ENCODE peak calls at places on chromosome 11, in five cellular contexts. E is T-helper 2 cell, R is NCI-H146, M is psoas muscle, C is dorsolateral prefrontal cortex. F is an unnamed sample.

GRCh38 chr11:34206598-34207300 is 101.3 kb downstream of the NAT10 start:
- DNase-seq in C (no peak), M (no peak), E (no peak), R (no peak), F (peak)

GRCh38 chr11:66056541-66056940 is 4.4 kb downstream of the SF3B2 start:
- DNase-seq in R (no peak), C (peak), E (no peak), M (no peak), F (no peak)

GRCh38 chr11:120019191-120019590 is 118.7 kb downstream of the TRIM29 start:
- DNase-seq in M (no peak), E (no peak), C (no peak), R (no peak), F (no peak)

GRCh38 chr11:75797796-75798195 is 17.2 kb upstream of the UVRAG start:
- DNase-seq in C (peak), E (no peak), R (no peak), M (no peak), F (no peak)

GRCh38 chr11:123439616-123440015 is 9.5 kb downstream of the GRAMD1B start:
- DNase-seq in M (no peak), E (no peak), C (no peak), R (no peak), F (no peak)

GRCh38 chr11:33197915-33198727 is 36.8 kb upstream of the CSTF3 start:
- DNase-seq in M (no peak), E (no peak), C (no peak), R (no peak), F (no peak)

GRCh38 chr11:76653674-76654309 is 16.8 kb downstream of the LRRC32 start:
- DNase-seq in E (no peak), M (peak), R (no peak), C (no peak), F (no peak)

GRCh38 chr11:1959786-1960185 is 12.7 kb downstream of the MRPL23 start:
- DNase-seq in E (no peak), C (peak), R (no peak), M (no peak), F (no peak)

GRCh38 chr11:19730373-19730772 is 17.7 kb downstream of the NAV2 start:
- DNase-seq in E (no peak), C (peak), R (no peak), M (peak), F (no peak)

GRCh38 chr11:121352301-121352891 is 59.8 kb downstream of the SC5D start:
- DNase-seq in C (peak), E (no peak), R (peak), M (no peak), F (no peak)

GRCh38 chr11:66976048-66976467 is 954 bp downstream of the C11orf86 start:
- DNase-seq in E (no peak), M (no peak), C (no peak), R (no peak), F (peak)